ENCODE peak calls at places on chromosomes 5 and 9, in ten cellular contexts. G is fibroblast of lung, H is Kasumi-1, V is Ammon's horn, O is adipocyte, P is PC-9, F is NCI-H1417, E is HEK293T, C is SJSA1, R is GM12892. X is an unnamed sample.

GRCh38 chr5:110879675-110880074 is 140.9 kb downstream of the SLC25A46 start:
- DNase-seq in G (no peak), H (no peak), V (no peak), O (no peak), P (no peak), F (no peak), E (no peak), C (no peak), R (no peak), X (no peak)

GRCh38 chr5:110377411-110378392 is 348.8 kb downstream of the TMEM232 start:
- DNase-seq in G (peak; percentile 94), H (no peak), V (no peak), O (peak; percentile 74), P (no peak), F (no peak), E (no peak), C (no peak), R (no peak), X (peak; percentile 66)

GRCh38 chr5:116574682-116575634 is at the start of gene SEMA6A:
- DNase-seq in G (peak; percentile 88), H (peak; percentile 78), V (peak; percentile 92), O (peak; percentile 88), P (no peak), F (peak; percentile 63), E (peak; percentile 83), C (peak; percentile 92), R (peak; percentile 71), X (peak; percentile 85)

GRCh38 chr5:72624641-72625236 is 117.5 kb upstream of the ZNF366 start:
- DNase-seq in G (peak; percentile 76), H (no peak), V (no peak), O (peak; percentile 59), P (no peak), F (no peak), E (no peak), C (peak; percentile 71), R (no peak), X (peak; percentile 23)

GRCh38 chr5:171336486-171337206 is 27.6 kb downstream of the TLX3 start:
- DNase-seq in G (peak; percentile 61), H (peak; percentile 38), V (peak; percentile 67), O (peak; percentile 88), P (peak; percentile 46), F (peak; percentile 82), E (no peak), C (no peak), R (no peak), X (peak; percentile 43)

GRCh38 chr5:68217476-68217984 is 2.0 kb downstream of the PIK3R1 start:
- DNase-seq in G (peak; percentile 45), H (peak; percentile 26), V (no peak), O (peak; percentile 38), P (no peak), F (peak; percentile 18), E (no peak), C (no peak), R (no peak), X (no peak)

GRCh38 chr9:110728058-110728457 is 59.5 kb downstream of the MUSK start:
- DNase-seq in G (no peak), H (no peak), V (no peak), O (no peak), P (no peak), F (no peak), E (no peak), C (no peak), R (no peak), X (no peak)

GRCh38 chr5:100479079-100479688 is 56.0 kb upstream of the FAM174A start:
- DNase-seq in G (peak; percentile 15), H (peak; percentile 32), V (no peak), O (no peak), P (no peak), F (peak; percentile 82), E (peak; percentile 8), C (no peak), R (no peak), X (no peak)

GRCh38 chr5:142686210-142686734 is 382 bp upstream of the FGF1 start:
- DNase-seq in G (peak; percentile 54), H (no peak), V (peak; percentile 60), O (no peak), P (no peak), F (no peak), E (no peak), C (no peak), R (no peak), X (peak; percentile 57)

GRCh38 chr9:133505186-133505830 is 19.5 kb downstream of the MYMK start:
- DNase-seq in G (peak; percentile 48), H (no peak), V (no peak), O (no peak), P (no peak), F (no peak), E (no peak), C (no peak), R (no peak), X (peak; percentile 20)

GRCh38 chr9:89444212-89444611 is 53.7 kb downstream of the SEMA4D start:
- DNase-seq in G (no peak), H (no peak), V (no peak), O (no peak), P (no peak), F (no peak), E (no peak), C (no peak), R (no peak), X (no peak)

GRCh38 chr9:27528886-27529315 is 713 bp downstream of the MOB3B start:
- DNase-seq in G (no peak), H (peak; percentile 6), V (peak; percentile 58), O (peak; percentile 44), P (no peak), F (no peak), E (peak; percentile 50), C (no peak), R (peak; percentile 44), X (no peak)

GRCh38 chr9:6229604-6230003 is 14.0 kb downstream of the IL33 start:
- DNase-seq in G (peak; percentile 14), H (no peak), V (no peak), O (no peak), P (no peak), F (peak; percentile 91), E (no peak), C (no peak), R (no peak), X (peak; percentile 49)

GRCh38 chr5:38113880-38114279 is 144.5 kb upstream of the EGFLAM start:
- DNase-seq in G (no peak), H (no peak), V (no peak), O (no peak), P (no peak), F (no peak), E (no peak), C (no peak), R (no peak), X (no peak)

GRCh38 chr9:107227696-107228258 is 55.3 kb upstream of the RAD23B start:
- DNase-seq in G (no peak), H (no peak), V (no peak), O (no peak), P (no peak), F (peak; percentile 92), E (no peak), C (no peak), R (no peak), X (no peak)

GRCh38 chr5:172417983-172418630 is 36.2 kb downstream of the SH3PXD2B start:
- DNase-seq in G (peak; percentile 98), H (no peak), V (peak; percentile 81), O (peak; percentile 99), P (no peak), F (no peak), E (no peak), C (peak; percentile 61), R (no peak), X (peak; percentile 85)

GRCh38 chr9:10079284-10079964 is 533.4 kb downstream of the PTPRD start:
- DNase-seq in G (no peak), H (no peak), V (no peak), O (no peak), P (no peak), F (no peak), E (no peak), C (no peak), R (no peak), X (no peak)

GRCh38 chr9:120928015-120928719 is 1.6 kb upstream of the TRAF1 start:
- DNase-seq in G (no peak), H (no peak), V (peak; percentile 12), O (no peak), P (no peak), F (no peak), E (no peak), C (no peak), R (no peak), X (no peak)

GRCh38 chr9:69385474-69386091 is 60.6 kb downstream of the ENTREP1 start:
- DNase-seq in G (no peak), H (no peak), V (no peak), O (no peak), P (peak; percentile 69), F (peak; percentile 89), E (no peak), C (no peak), R (no peak), X (no peak)

GRCh38 chr9:111744363-111744762 is 50.4 kb downstream of the SHOC1 start:
- DNase-seq in G (peak; percentile 64), H (no peak), V (no peak), O (no peak), P (no peak), F (peak; percentile 12), E (no peak), C (no peak), R (no peak), X (no peak)

GRCh38 chr5:34854459-34855174 is 15.7 kb downstream of the TTC23L start:
- DNase-seq in G (peak; percentile 86), H (no peak), V (no peak), O (no peak), P (no peak), F (peak; percentile 94), E (peak; percentile 27), C (no peak), R (peak; percentile 21), X (no peak)

GRCh38 chr5:10543585-10544040 is 20.3 kb upstream of the ANKRD33B start:
- DNase-seq in G (no peak), H (no peak), V (no peak), O (no peak), P (no peak), F (no peak), E (no peak), C (no peak), R (no peak), X (no peak)

GRCh38 chr5:96327728-96328127 is 105.3 kb downstream of the PCSK1 start:
- DNase-seq in G (no peak), H (no peak), V (no peak), O (peak; percentile 34), P (no peak), F (no peak), E (no peak), C (no peak), R (no peak), X (no peak)

GRCh38 chr5:173303878-173304590 is 24.2 kb downstream of the STC2 start:
- DNase-seq in G (peak; percentile 72), H (no peak), V (no peak), O (no peak), P (peak; percentile 88), F (peak; percentile 24), E (no peak), C (no peak), R (no peak), X (no peak)

GRCh38 chr9:107751522-107752235 is 262.1 kb upstream of the KLF4 start:
- DNase-seq in G (peak; percentile 59), H (no peak), V (no peak), O (peak; percentile 79), P (peak; percentile 92), F (no peak), E (no peak), C (peak; percentile 62), R (no peak), X (peak; percentile 59)

GRCh38 chr5:172076783-172077244 is 70.4 kb upstream of the FBXW11 start:
- DNase-seq in G (peak; percentile 17), H (peak; percentile 49), V (no peak), O (peak; percentile 70), P (no peak), F (no peak), E (no peak), C (no peak), R (no peak), X (peak; percentile 62)

GRCh38 chr9:698276-698675 is 143.2 kb upstream of the DMRT1 start:
- DNase-seq in G (peak; percentile 80), H (no peak), V (no peak), O (peak; percentile 67), P (no peak), F (no peak), E (no peak), C (no peak), R (no peak), X (peak; percentile 34)

GRCh38 chr9:16223074-16223871 is 647.2 kb downstream of the BNC2 start:
- DNase-seq in G (no peak), H (no peak), V (no peak), O (no peak), P (no peak), F (peak; percentile 58), E (no peak), C (no peak), R (no peak), X (no peak)

X was measured in brain microvascular endothelial cell.